ENCODE peak calls at places on chromosomes 2 and 18, in six cellular contexts. One of them, this sample, is unnamed. For H3K4me1, the result is how much of the 10 kb centered on the place peaks cover.

GRCh38 chr2:38783586-38783985 is 5.6 kb downstream of the GEMIN6 start:
- DNase-seq in adipocyte: no peak
- DNase-seq in IMR-90: no peak
- DNase-seq in heart left ventricle: no peak
- DNase-seq in cardiac muscle cell: no peak
- DNase-seq in prostate gland: no peak
- DNase-seq in this sample: no peak

GRCh38 chr18:48290162-48290926 is 118.8 kb downstream of the ZBTB7C start:
- DNase-seq in adipocyte: no peak
- DNase-seq in IMR-90: no peak
- DNase-seq in heart left ventricle: no peak
- DNase-seq in cardiac muscle cell: no peak
- DNase-seq in prostate gland: no peak
- DNase-seq in this sample: no peak

GRCh38 chr18:24095976-24096375 is 42.9 kb upstream of the CABYR start:
- DNase-seq in adipocyte: peak
- DNase-seq in IMR-90: no peak
- DNase-seq in heart left ventricle: no peak
- DNase-seq in cardiac muscle cell: no peak
- DNase-seq in prostate gland: no peak
- DNase-seq in this sample: peak

GRCh38 chr2:67463810-67464209 is 66.7 kb downstream of the ETAA1 start:
- DNase-seq in adipocyte: no peak
- DNase-seq in IMR-90: peak
- DNase-seq in heart left ventricle: no peak
- DNase-seq in cardiac muscle cell: no peak
- DNase-seq in prostate gland: no peak
- DNase-seq in this sample: no peak

GRCh38 chr2:57890462-57890861 is 156.1 kb upstream of the VRK2 start:
- DNase-seq in adipocyte: peak
- DNase-seq in IMR-90: peak
- DNase-seq in heart left ventricle: no peak
- DNase-seq in cardiac muscle cell: no peak
- DNase-seq in prostate gland: no peak
- DNase-seq in this sample: peak

GRCh38 chr2:15798716-15799431 is 141.5 kb upstream of the MYCN start:
- DNase-seq in adipocyte: no peak
- DNase-seq in IMR-90: no peak
- DNase-seq in heart left ventricle: no peak
- DNase-seq in cardiac muscle cell: no peak
- DNase-seq in prostate gland: no peak
- DNase-seq in this sample: no peak

GRCh38 chr2:158529379-158530110 is 72.8 kb downstream of the PKP4 start:
- DNase-seq in adipocyte: peak
- DNase-seq in IMR-90: peak
- DNase-seq in heart left ventricle: no peak
- DNase-seq in cardiac muscle cell: no peak
- DNase-seq in prostate gland: no peak
- DNase-seq in this sample: peak

GRCh38 chr2:230738391-230738811 is 25.8 kb downstream of the CAB39 start:
- DNase-seq in adipocyte: peak
- DNase-seq in IMR-90: peak
- DNase-seq in heart left ventricle: no peak
- DNase-seq in cardiac muscle cell: no peak
- DNase-seq in prostate gland: no peak
- DNase-seq in this sample: peak

GRCh38 chr2:43676322-43677050 is at the start of gene C1GALT1C1L:
- DNase-seq in adipocyte: peak
- DNase-seq in IMR-90: peak
- DNase-seq in heart left ventricle: peak
- DNase-seq in cardiac muscle cell: no peak
- DNase-seq in prostate gland: peak
- DNase-seq in this sample: peak

GRCh38 chr2:26400723-26401122 is 997 bp upstream of the DRC1 start:
- DNase-seq in adipocyte: no peak
- DNase-seq in IMR-90: no peak
- DNase-seq in heart left ventricle: no peak
- DNase-seq in cardiac muscle cell: no peak
- DNase-seq in prostate gland: no peak
- DNase-seq in this sample: peak

DNA sequence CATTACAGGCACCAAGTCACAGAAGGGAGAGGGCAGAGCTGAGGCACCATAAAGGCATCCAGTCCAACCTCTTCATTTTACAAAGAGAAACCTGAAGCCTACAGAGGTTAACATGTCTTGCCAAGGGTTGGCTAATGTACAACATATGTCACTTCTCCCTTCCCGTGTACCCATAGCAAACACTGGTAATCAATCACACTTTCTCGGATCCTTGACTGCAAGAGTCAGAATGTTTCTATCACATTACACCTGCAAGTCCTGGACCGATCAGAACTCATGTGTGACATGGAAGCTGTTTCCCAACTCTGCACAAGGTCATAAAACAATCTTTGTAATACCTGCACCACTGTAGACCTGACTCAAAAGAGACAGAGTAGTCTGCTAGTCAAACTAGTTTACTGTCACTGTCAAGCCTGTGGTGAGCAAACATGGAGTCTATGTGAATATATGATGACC is 6.0 kb downstream of the ANKRD44 start:
- DNase-seq in adipocyte: no peak
- DNase-seq in IMR-90: no peak
- DNase-seq in heart left ventricle: no peak
- DNase-seq in cardiac muscle cell: no peak
- DNase-seq in prostate gland: no peak
- DNase-seq in this sample: no peak
- H3K4me1 ChIP-seq in adipocyte: under half
- H3K4me1 ChIP-seq in IMR-90: under half
- H3K4me1 ChIP-seq in heart left ventricle: under half
- H3K4me1 ChIP-seq in cardiac muscle cell: under half
- H3K4me1 ChIP-seq in prostate gland: under half
- H3K4me1 ChIP-seq in this sample: under half

DNA sequence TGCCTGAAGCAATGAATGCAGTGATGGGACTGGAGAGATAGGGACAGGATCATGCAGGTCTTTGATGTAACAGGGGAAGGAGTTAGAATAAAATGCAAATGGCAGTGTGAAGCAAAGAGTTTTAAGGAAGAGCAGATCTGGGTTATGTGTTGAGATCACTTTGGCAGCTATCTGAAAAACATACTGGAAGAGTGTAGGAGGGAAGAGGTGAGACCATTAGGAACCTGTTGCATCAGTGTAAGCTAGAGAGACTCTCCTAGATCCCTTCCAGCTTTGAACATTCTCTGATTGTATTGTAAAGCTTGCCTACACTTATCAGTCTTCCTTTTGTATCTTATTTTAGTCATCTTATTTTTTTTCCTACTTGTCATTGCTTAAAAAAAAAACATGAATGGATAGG is 10.5 kb downstream of the ACVR2A start:
- DNase-seq in adipocyte: no peak
- DNase-seq in IMR-90: no peak
- DNase-seq in heart left ventricle: no peak
- DNase-seq in cardiac muscle cell: no peak
- DNase-seq in prostate gland: no peak
- DNase-seq in this sample: no peak
- H3K4me1 ChIP-seq in adipocyte: under half
- H3K4me1 ChIP-seq in IMR-90: under half
- H3K4me1 ChIP-seq in heart left ventricle: under half
- H3K4me1 ChIP-seq in cardiac muscle cell: under half
- H3K4me1 ChIP-seq in prostate gland: under half
- H3K4me1 ChIP-seq in this sample: under half

GRCh38 chr18:13378150-13378549 is 159.6 kb downstream of the LDLRAD4 start:
- DNase-seq in adipocyte: no peak
- DNase-seq in IMR-90: no peak
- DNase-seq in heart left ventricle: no peak
- DNase-seq in cardiac muscle cell: no peak
- DNase-seq in prostate gland: no peak
- DNase-seq in this sample: no peak

GRCh38 chr18:13379062-13379800 is 160.7 kb downstream of the LDLRAD4 start:
- DNase-seq in adipocyte: no peak
- DNase-seq in IMR-90: no peak
- DNase-seq in heart left ventricle: no peak
- DNase-seq in cardiac muscle cell: peak
- DNase-seq in prostate gland: no peak
- DNase-seq in this sample: no peak

GRCh38 chr18:13381331-13381730 is 162.8 kb downstream of the LDLRAD4 start:
- DNase-seq in adipocyte: no peak
- DNase-seq in IMR-90: no peak
- DNase-seq in heart left ventricle: no peak
- DNase-seq in cardiac muscle cell: no peak
- DNase-seq in prostate gland: no peak
- DNase-seq in this sample: no peak

GRCh38 chr18:13380671-13381070 is 162.1 kb downstream of the LDLRAD4 start:
- DNase-seq in adipocyte: no peak
- DNase-seq in IMR-90: no peak
- DNase-seq in heart left ventricle: no peak
- DNase-seq in cardiac muscle cell: no peak
- DNase-seq in prostate gland: no peak
- DNase-seq in this sample: no peak

GRCh38 chr18:13379930-13380665 is 161.5 kb downstream of the LDLRAD4 start:
- DNase-seq in adipocyte: no peak
- DNase-seq in IMR-90: no peak
- DNase-seq in heart left ventricle: peak
- DNase-seq in cardiac muscle cell: no peak
- DNase-seq in prostate gland: no peak
- DNase-seq in this sample: no peak
- H3K4me1 ChIP-seq in adipocyte: under half
- H3K4me1 ChIP-seq in IMR-90: under half
- H3K4me1 ChIP-seq in heart left ventricle: half or more
- H3K4me1 ChIP-seq in cardiac muscle cell: under half
- H3K4me1 ChIP-seq in prostate gland: under half
- H3K4me1 ChIP-seq in this sample: under half

GRCh38 chr18:57786038-57786437 is 17.1 kb downstream of the ATP8B1 start:
- DNase-seq in adipocyte: no peak
- DNase-seq in IMR-90: no peak
- DNase-seq in heart left ventricle: no peak
- DNase-seq in cardiac muscle cell: no peak
- DNase-seq in prostate gland: no peak
- DNase-seq in this sample: no peak

GRCh38 chr18:57784816-57785144 is 18.3 kb downstream of the ATP8B1 start:
- DNase-seq in adipocyte: no peak
- DNase-seq in IMR-90: no peak
- DNase-seq in heart left ventricle: no peak
- DNase-seq in cardiac muscle cell: no peak
- DNase-seq in prostate gland: no peak
- DNase-seq in this sample: no peak

GRCh38 chr18:57781128-57781463 is 22.0 kb downstream of the ATP8B1 start:
- DNase-seq in adipocyte: no peak
- DNase-seq in IMR-90: no peak
- DNase-seq in heart left ventricle: no peak
- DNase-seq in cardiac muscle cell: no peak
- DNase-seq in prostate gland: no peak
- DNase-seq in this sample: no peak

GRCh38 chr18:57787068-57787682 is 15.9 kb downstream of the ATP8B1 start:
- DNase-seq in adipocyte: no peak
- DNase-seq in IMR-90: no peak
- DNase-seq in heart left ventricle: no peak
- DNase-seq in cardiac muscle cell: no peak
- DNase-seq in prostate gland: no peak
- DNase-seq in this sample: no peak

GRCh38 chr18:57784034-57784815 is 18.9 kb downstream of the ATP8B1 start:
- DNase-seq in adipocyte: peak
- DNase-seq in IMR-90: peak
- DNase-seq in heart left ventricle: no peak
- DNase-seq in cardiac muscle cell: no peak
- DNase-seq in prostate gland: no peak
- DNase-seq in this sample: peak
- H3K4me1 ChIP-seq in adipocyte: under half
- H3K4me1 ChIP-seq in IMR-90: under half
- H3K4me1 ChIP-seq in heart left ventricle: half or more
- H3K4me1 ChIP-seq in cardiac muscle cell: under half
- H3K4me1 ChIP-seq in prostate gland: under half
- H3K4me1 ChIP-seq in this sample: half or more

DNA sequence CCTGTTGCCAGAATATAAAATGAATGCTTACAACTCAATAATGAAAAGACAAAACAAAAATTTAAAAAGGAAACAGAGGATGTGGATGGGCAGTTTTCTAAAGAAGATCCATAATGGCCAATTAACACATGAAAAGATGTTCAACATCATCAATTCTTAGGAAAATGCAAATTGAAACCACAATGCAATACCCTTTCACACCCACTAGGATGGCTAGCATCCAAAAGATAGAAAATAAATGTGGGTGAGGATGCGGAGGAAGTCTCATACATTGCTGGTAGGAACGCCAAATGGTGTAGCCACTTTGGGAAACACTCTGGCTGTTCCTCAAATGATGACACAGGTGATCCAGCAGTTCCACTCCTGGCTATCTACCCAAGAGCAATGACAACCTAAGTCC is 130.5 kb downstream of the TNS1 start:
- DNase-seq in adipocyte: no peak
- DNase-seq in IMR-90: no peak
- DNase-seq in heart left ventricle: no peak
- DNase-seq in cardiac muscle cell: no peak
- DNase-seq in prostate gland: no peak
- DNase-seq in this sample: no peak
- H3K4me1 ChIP-seq in adipocyte: under half
- H3K4me1 ChIP-seq in IMR-90: under half
- H3K4me1 ChIP-seq in heart left ventricle: half or more
- H3K4me1 ChIP-seq in cardiac muscle cell: under half
- H3K4me1 ChIP-seq in prostate gland: under half
- H3K4me1 ChIP-seq in this sample: under half

DNA sequence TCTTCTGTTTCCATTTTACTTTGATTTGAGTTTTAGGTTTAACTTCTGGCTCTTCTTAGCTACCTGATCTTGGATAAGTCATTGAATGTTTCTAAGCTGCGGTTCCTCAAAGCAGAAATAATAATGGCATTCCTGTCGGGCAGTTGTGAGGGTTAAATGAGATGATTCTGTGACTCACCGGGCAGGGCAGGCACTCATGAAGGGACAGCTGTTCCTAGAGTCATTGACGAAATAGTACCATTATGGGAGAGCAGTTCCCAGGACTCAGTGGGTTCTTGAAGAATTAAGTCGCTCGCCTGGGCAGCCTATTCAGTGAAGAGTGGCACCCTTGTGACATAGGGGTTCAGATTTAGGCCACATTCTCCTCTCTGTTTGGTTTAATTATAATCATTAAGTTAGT is 10.3 kb downstream of the TRIB2 start:
- DNase-seq in adipocyte: no peak
- DNase-seq in IMR-90: no peak
- DNase-seq in heart left ventricle: no peak
- DNase-seq in cardiac muscle cell: no peak
- DNase-seq in prostate gland: no peak
- DNase-seq in this sample: no peak
- H3K4me1 ChIP-seq in adipocyte: under half
- H3K4me1 ChIP-seq in IMR-90: under half
- H3K4me1 ChIP-seq in heart left ventricle: half or more
- H3K4me1 ChIP-seq in cardiac muscle cell: under half
- H3K4me1 ChIP-seq in prostate gland: under half
- H3K4me1 ChIP-seq in this sample: under half

This sample was measured in GM23248.